ENCODE peak calls at places on chromosome 14, in seven cellular contexts. H, G, E, V, C, Z and O are unnamed samples.

GRCh38 chr14:81618695-81619094 is 85.0 kb upstream of the SEL1L start:
- DNase-seq in H (no peak), G (no peak), E (no peak), V (no peak), C (no peak), Z (no peak), O (no peak)

GRCh38 chr14:45786266-45786665 is 533.3 kb upstream of the MIS18BP1 start:
- DNase-seq in H (no peak), G (no peak), E (no peak), V (no peak), C (no peak), Z (no peak), O (no peak)

GRCh38 chr14:102827716-102828115 is 50.5 kb downstream of the TRAF3 start:
- DNase-seq in H (no peak), G (no peak), E (no peak), V (peak; percentile 23), C (no peak), Z (peak; percentile 39), O (no peak)

GRCh38 chr14:92649934-92650545 is 98.4 kb downstream of the LGMN start:
- DNase-seq in H (peak; percentile 72), G (no peak), E (peak; percentile 68), V (peak; percentile 92), C (no peak), Z (peak; percentile 86), O (peak; percentile 91)

GRCh38 chr14:76647699-76648298 is 113.5 kb upstream of the VASH1 start:
- DNase-seq in H (no peak), G (no peak), E (peak; percentile 40), V (peak; percentile 59), C (peak; percentile 6), Z (no peak), O (peak; percentile 71)

GRCh38 chr14:49193365-49194050 is 392.7 kb downstream of the RPS29 start:
- DNase-seq in H (no peak), G (no peak), E (no peak), V (no peak), C (no peak), Z (no peak), O (no peak)

GRCh38 chr14:60651051-60651935 is 2.0 kb upstream of the SIX1 start:
- DNase-seq in H (no peak), G (no peak), E (no peak), V (no peak), C (no peak), Z (no peak), O (no peak)

GRCh38 chr14:94775875-94776217 is 5.9 kb upstream of the GSC start:
- DNase-seq in H (no peak), G (no peak), E (no peak), V (peak; percentile 13), C (no peak), Z (no peak), O (peak; percentile 33)

GRCh38 chr14:31229638-31230229 is 22.1 kb upstream of the HECTD1 start:
- DNase-seq in H (peak; percentile 84), G (no peak), E (no peak), V (peak; percentile 98), C (peak; percentile 70), Z (peak; percentile 91), O (peak; percentile 98)

GRCh38 chr14:76267322-76268012 is 108.5 kb upstream of the ESRRB start:
- DNase-seq in H (peak; percentile 83), G (no peak), E (no peak), V (peak; percentile 21), C (no peak), Z (peak; percentile 82), O (peak; percentile 58)

GRCh38 chr14:76077340-76077739 is 74.4 kb upstream of the GPATCH2L start:
- DNase-seq in H (no peak), G (no peak), E (no peak), V (no peak), C (no peak), Z (no peak), O (peak; percentile 7)

GRCh38 chr14:45112886-45113772 is 21.2 kb downstream of the FKBP3 start:
- DNase-seq in H (no peak), G (no peak), E (no peak), V (peak; percentile 62), C (no peak), Z (no peak), O (peak; percentile 12)

GRCh38 chr14:106506901-106507305 is 980.5 kb downstream of the TMEM121 start:
- DNase-seq in H (no peak), G (no peak), E (peak; percentile 38), V (no peak), C (no peak), Z (no peak), O (no peak)

GRCh38 chr14:78863143-78863542 is 693.0 kb downstream of the NRXN3 start:
- DNase-seq in H (no peak), G (no peak), E (no peak), V (peak; percentile 43), C (no peak), Z (no peak), O (peak; percentile 38)

GRCh38 chr14:61116369-61116768 is 135.3 kb downstream of the SLC38A6 start:
- DNase-seq in H (peak; percentile 82), G (no peak), E (no peak), V (no peak), C (no peak), Z (peak; percentile 50), O (no peak)

GRCh38 chr14:55373784-55374725 is 37.6 kb downstream of the ATG14 start:
- DNase-seq in H (no peak), G (no peak), E (no peak), V (peak; percentile 77), C (peak; percentile 4), Z (no peak), O (peak; percentile 81)

GRCh38 chr14:106318700-106319099 is 792.3 kb downstream of the TMEM121 start:
- DNase-seq in H (no peak), G (peak; percentile 16), E (peak; percentile 33), V (no peak), C (no peak), Z (no peak), O (no peak)

GRCh38 chr14:99029150-99029915 is 242.7 kb downstream of the BCL11B start:
- DNase-seq in H (no peak), G (no peak), E (no peak), V (no peak), C (no peak), Z (no peak), O (no peak)

GRCh38 chr14:35046048-35046750 is at the start of gene FAM177A1:
- DNase-seq in H (peak; percentile 99), G (peak; percentile 98), E (peak; percentile 96), V (peak; percentile 94), C (peak; percentile 81), Z (peak; percentile 99), O (peak; percentile 99)